ENCODE peak calls at places on chromosome 22, in eight cellular contexts. One of them, this sample, is unnamed.

GRCh38 chr22:40204331-40205116 is 26.8 kb downstream of the TNRC6B start:
- DNase-seq in H9: no peak
- DNase-seq in stomach: no peak
- DNase-seq in breast epithelium: no peak
- DNase-seq in PC-3: no peak
- DNase-seq in tibial artery: no peak
- DNase-seq in Peyer's patch: no peak
- DNase-seq in CD8-positive, alpha-beta T cell: no peak
- DNase-seq in this sample: no peak

GRCh38 chr22:25892678-25893077 is 150.7 kb downstream of the MYO18B start:
- DNase-seq in H9: no peak
- DNase-seq in stomach: no peak
- DNase-seq in breast epithelium: no peak
- DNase-seq in PC-3: no peak
- DNase-seq in tibial artery: no peak
- DNase-seq in Peyer's patch: no peak
- DNase-seq in CD8-positive, alpha-beta T cell: no peak
- DNase-seq in this sample: no peak

GRCh38 chr22:17954860-17955587 is 69.3 kb downstream of the MICAL3 start:
- DNase-seq in H9: no peak
- DNase-seq in stomach: no peak
- DNase-seq in breast epithelium: no peak
- DNase-seq in PC-3: no peak
- DNase-seq in tibial artery: peak; percentile 37
- DNase-seq in Peyer's patch: no peak
- DNase-seq in CD8-positive, alpha-beta T cell: no peak
- DNase-seq in this sample: no peak

GRCh38 chr22:25361899-25362214 is 142.4 kb downstream of the CRYBB2 start:
- DNase-seq in H9: no peak
- DNase-seq in stomach: no peak
- DNase-seq in breast epithelium: no peak
- DNase-seq in PC-3: no peak
- DNase-seq in tibial artery: no peak
- DNase-seq in Peyer's patch: no peak
- DNase-seq in CD8-positive, alpha-beta T cell: no peak
- DNase-seq in this sample: no peak

GRCh38 chr22:37412445-37413250 is 14.6 kb downstream of the ELFN2 start:
- DNase-seq in H9: no peak
- DNase-seq in stomach: no peak
- DNase-seq in breast epithelium: no peak
- DNase-seq in PC-3: peak; percentile 75
- DNase-seq in tibial artery: no peak
- DNase-seq in Peyer's patch: no peak
- DNase-seq in CD8-positive, alpha-beta T cell: no peak
- DNase-seq in this sample: no peak

GRCh38 chr22:32967285-32968101 is 90.7 kb downstream of the SYN3 start:
- DNase-seq in H9: no peak
- DNase-seq in stomach: no peak
- DNase-seq in breast epithelium: no peak
- DNase-seq in PC-3: no peak
- DNase-seq in tibial artery: no peak
- DNase-seq in Peyer's patch: no peak
- DNase-seq in CD8-positive, alpha-beta T cell: no peak
- DNase-seq in this sample: no peak

GRCh38 chr22:29216873-29217666 is 11.4 kb downstream of the EMID1 start:
- DNase-seq in H9: peak; percentile 21
- DNase-seq in stomach: no peak
- DNase-seq in breast epithelium: peak; percentile 44
- DNase-seq in PC-3: no peak
- DNase-seq in tibial artery: no peak
- DNase-seq in Peyer's patch: no peak
- DNase-seq in CD8-positive, alpha-beta T cell: no peak
- DNase-seq in this sample: no peak

GRCh38 chr22:46326066-46326680 is 9.3 kb upstream of the TRMU start:
- DNase-seq in H9: no peak
- DNase-seq in stomach: no peak
- DNase-seq in breast epithelium: no peak
- DNase-seq in PC-3: no peak
- DNase-seq in tibial artery: no peak
- DNase-seq in Peyer's patch: no peak
- DNase-seq in CD8-positive, alpha-beta T cell: no peak
- DNase-seq in this sample: no peak

GRCh38 chr22:33577862-33578411 is 342.3 kb downstream of the LARGE1 start:
- DNase-seq in H9: no peak
- DNase-seq in stomach: no peak
- DNase-seq in breast epithelium: no peak
- DNase-seq in PC-3: no peak
- DNase-seq in tibial artery: no peak
- DNase-seq in Peyer's patch: no peak
- DNase-seq in CD8-positive, alpha-beta T cell: no peak
- DNase-seq in this sample: no peak

GRCh38 chr22:27461470-27461869 is 340.1 kb downstream of the MN1 start:
- DNase-seq in H9: peak; percentile 85
- DNase-seq in stomach: no peak
- DNase-seq in breast epithelium: no peak
- DNase-seq in PC-3: peak; percentile 70
- DNase-seq in tibial artery: no peak
- DNase-seq in Peyer's patch: no peak
- DNase-seq in CD8-positive, alpha-beta T cell: no peak
- DNase-seq in this sample: no peak

GRCh38 chr22:50547231-50547851 is 1.6 kb downstream of the KLHDC7B start:
- DNase-seq in H9: no peak
- DNase-seq in stomach: no peak
- DNase-seq in breast epithelium: no peak
- DNase-seq in PC-3: no peak
- DNase-seq in tibial artery: no peak
- DNase-seq in Peyer's patch: no peak
- DNase-seq in CD8-positive, alpha-beta T cell: no peak
- DNase-seq in this sample: no peak

GRCh38 chr22:41435560-41435959 is 11.0 kb downstream of the TOB2 start:
- DNase-seq in H9: no peak
- DNase-seq in stomach: no peak
- DNase-seq in breast epithelium: no peak
- DNase-seq in PC-3: no peak
- DNase-seq in tibial artery: no peak
- DNase-seq in Peyer's patch: no peak
- DNase-seq in CD8-positive, alpha-beta T cell: no peak
- DNase-seq in this sample: no peak

GRCh38 chr22:31951201-31952093 is 7.1 kb downstream of the YWHAH start:
- DNase-seq in H9: no peak
- DNase-seq in stomach: no peak
- DNase-seq in breast epithelium: no peak
- DNase-seq in PC-3: peak; percentile 25
- DNase-seq in tibial artery: no peak
- DNase-seq in Peyer's patch: no peak
- DNase-seq in CD8-positive, alpha-beta T cell: no peak
- DNase-seq in this sample: no peak

GRCh38 chr22:21865041-21865440 is 2.4 kb downstream of the MAPK1 start:
- DNase-seq in H9: no peak
- DNase-seq in stomach: peak; percentile 35
- DNase-seq in breast epithelium: no peak
- DNase-seq in PC-3: peak; percentile 70
- DNase-seq in tibial artery: no peak
- DNase-seq in Peyer's patch: no peak
- DNase-seq in CD8-positive, alpha-beta T cell: no peak
- DNase-seq in this sample: peak; percentile 32

GRCh38 chr22:23037429-23038333 is 32.6 kb upstream of the GNAZ start:
- DNase-seq in H9: no peak
- DNase-seq in stomach: no peak
- DNase-seq in breast epithelium: no peak
- DNase-seq in PC-3: no peak
- DNase-seq in tibial artery: no peak
- DNase-seq in Peyer's patch: no peak
- DNase-seq in CD8-positive, alpha-beta T cell: no peak
- DNase-seq in this sample: no peak

GRCh38 chr22:23033116-23033905 is 37.0 kb upstream of the GNAZ start:
- DNase-seq in H9: no peak
- DNase-seq in stomach: no peak
- DNase-seq in breast epithelium: peak; percentile 45
- DNase-seq in PC-3: no peak
- DNase-seq in tibial artery: no peak
- DNase-seq in Peyer's patch: no peak
- DNase-seq in CD8-positive, alpha-beta T cell: no peak
- DNase-seq in this sample: no peak

GRCh38 chr22:23034621-23035556 is 35.4 kb upstream of the GNAZ start:
- DNase-seq in H9: no peak
- DNase-seq in stomach: no peak
- DNase-seq in breast epithelium: no peak
- DNase-seq in PC-3: no peak
- DNase-seq in tibial artery: no peak
- DNase-seq in Peyer's patch: no peak
- DNase-seq in CD8-positive, alpha-beta T cell: no peak
- DNase-seq in this sample: no peak

GRCh38 chr22:23036684-23037428 is 33.5 kb upstream of the GNAZ start:
- DNase-seq in H9: no peak
- DNase-seq in stomach: no peak
- DNase-seq in breast epithelium: no peak
- DNase-seq in PC-3: peak; percentile 74
- DNase-seq in tibial artery: no peak
- DNase-seq in Peyer's patch: no peak
- DNase-seq in CD8-positive, alpha-beta T cell: no peak
- DNase-seq in this sample: no peak

DNA sequence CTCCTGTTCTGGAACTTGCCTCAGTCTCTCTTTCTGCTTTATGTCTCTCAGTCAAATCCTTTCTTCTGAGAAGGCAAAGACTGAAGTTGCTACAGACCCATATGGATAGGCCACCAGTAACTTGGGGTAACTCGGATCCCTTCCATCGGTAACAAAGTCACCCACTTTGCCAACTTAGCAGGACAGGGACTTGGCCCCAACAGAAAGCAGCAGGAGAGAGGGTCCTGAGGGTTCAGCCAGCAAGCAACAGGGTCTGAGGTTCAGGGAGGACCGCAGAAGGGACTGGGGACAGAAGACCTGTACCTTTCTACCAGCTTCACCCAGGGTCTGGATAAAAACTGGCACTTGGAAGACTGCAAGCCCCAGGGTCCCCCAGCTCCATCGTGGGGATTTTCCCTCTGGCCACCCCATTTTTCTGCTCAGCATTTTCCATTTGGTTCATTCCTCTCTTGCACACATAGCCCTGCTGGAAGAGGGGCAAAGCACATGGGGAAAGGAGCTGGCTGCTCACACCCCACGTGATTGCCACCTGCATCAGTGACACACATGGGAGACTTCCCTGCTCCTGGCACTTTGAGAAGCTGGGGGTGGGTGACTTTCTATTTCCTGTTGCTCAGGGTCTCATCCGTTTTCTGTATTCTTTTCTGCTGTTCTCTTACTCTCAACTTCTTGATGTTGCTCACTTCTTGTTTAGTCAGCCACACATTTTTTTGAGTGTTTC is 34.6 kb upstream of the GNAZ start:
- DNase-seq in H9: no peak
- DNase-seq in stomach: no peak
- DNase-seq in breast epithelium: no peak
- DNase-seq in PC-3: no peak
- DNase-seq in tibial artery: no peak
- DNase-seq in Peyer's patch: peak; percentile 77
- DNase-seq in CD8-positive, alpha-beta T cell: no peak
- DNase-seq in this sample: no peak
- H3K4me1 ChIP-seq in H9: no peaks in the 10 kb centered on the region
- H3K4me1 ChIP-seq in stomach: no peaks in the 10 kb centered on the region
- H3K4me1 ChIP-seq in breast epithelium: no peaks in the 10 kb centered on the region
- H3K4me1 ChIP-seq in PC-3: peaks cover 11% of the 10 kb centered on the region
- H3K4me1 ChIP-seq in tibial artery: no peaks in the 10 kb centered on the region
- H3K4me1 ChIP-seq in Peyer's patch: no peaks in the 10 kb centered on the region
- H3K4me1 ChIP-seq in CD8-positive, alpha-beta T cell: no peaks in the 10 kb centered on the region
- H3K4me1 ChIP-seq in this sample: no peaks in the 10 kb centered on the region

GRCh38 chr22:36350751-36351594 is 36.8 kb downstream of the MYH9 start:
- DNase-seq in H9: no peak
- DNase-seq in stomach: no peak
- DNase-seq in breast epithelium: peak; percentile 79
- DNase-seq in PC-3: peak; percentile 48
- DNase-seq in tibial artery: peak; percentile 88
- DNase-seq in Peyer's patch: no peak
- DNase-seq in CD8-positive, alpha-beta T cell: no peak
- DNase-seq in this sample: peak; percentile 23
- TF ChIP-seq CTCF in H9: peak; percentile 24
- TF ChIP-seq CTCF in stomach: no peak
- TF ChIP-seq CTCF in breast epithelium: no peak
- TF ChIP-seq CTCF in PC-3: peak; percentile 18
- TF ChIP-seq CTCF in tibial artery: peak; percentile 11
- TF ChIP-seq CTCF in Peyer's patch: no peak
- TF ChIP-seq CTCF in CD8-positive, alpha-beta T cell: no peak
- TF ChIP-seq CTCF in this sample: no peak

GRCh38 chr22:30413745-30414524 is 11.6 kb upstream of the MTFP1 start:
- DNase-seq in H9: no peak
- DNase-seq in stomach: no peak
- DNase-seq in breast epithelium: no peak
- DNase-seq in PC-3: no peak
- DNase-seq in tibial artery: no peak
- DNase-seq in Peyer's patch: no peak
- DNase-seq in CD8-positive, alpha-beta T cell: no peak
- DNase-seq in this sample: no peak

GRCh38 chr22:30420401-30421178 is 5.0 kb upstream of the MTFP1 start:
- DNase-seq in H9: no peak
- DNase-seq in stomach: no peak
- DNase-seq in breast epithelium: no peak
- DNase-seq in PC-3: peak; percentile 59
- DNase-seq in tibial artery: no peak
- DNase-seq in Peyer's patch: no peak
- DNase-seq in CD8-positive, alpha-beta T cell: no peak
- DNase-seq in this sample: no peak

GRCh38 chr22:30414525-30415047 is 11.0 kb upstream of the MTFP1 start:
- DNase-seq in H9: no peak
- DNase-seq in stomach: no peak
- DNase-seq in breast epithelium: no peak
- DNase-seq in PC-3: no peak
- DNase-seq in tibial artery: no peak
- DNase-seq in Peyer's patch: no peak
- DNase-seq in CD8-positive, alpha-beta T cell: no peak
- DNase-seq in this sample: no peak

GRCh38 chr22:30416403-30416802 is 9.2 kb upstream of the MTFP1 start:
- DNase-seq in H9: no peak
- DNase-seq in stomach: no peak
- DNase-seq in breast epithelium: no peak
- DNase-seq in PC-3: no peak
- DNase-seq in tibial artery: no peak
- DNase-seq in Peyer's patch: no peak
- DNase-seq in CD8-positive, alpha-beta T cell: no peak
- DNase-seq in this sample: peak; percentile 48

DNA sequence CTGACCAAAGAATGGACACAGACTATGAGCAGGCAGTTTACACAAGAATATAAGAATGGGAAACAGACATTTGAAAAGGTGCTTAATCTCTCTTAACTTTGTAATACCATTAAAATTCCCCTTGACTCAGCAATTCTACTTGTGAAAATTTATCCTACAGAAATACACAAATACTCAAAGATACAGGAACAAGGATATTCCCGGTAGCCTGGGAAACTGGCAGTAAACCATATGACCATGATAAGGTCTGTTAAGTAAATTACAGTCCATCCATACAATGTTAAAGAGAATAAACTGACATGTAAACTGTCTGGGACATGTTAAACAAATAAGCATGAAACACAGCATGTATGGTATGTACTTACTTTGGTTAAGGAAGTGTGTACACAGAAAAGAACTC is 8.7 kb upstream of the MTFP1 start:
- DNase-seq in H9: no peak
- DNase-seq in stomach: no peak
- DNase-seq in breast epithelium: no peak
- DNase-seq in PC-3: no peak
- DNase-seq in tibial artery: no peak
- DNase-seq in Peyer's patch: no peak
- DNase-seq in CD8-positive, alpha-beta T cell: no peak
- DNase-seq in this sample: no peak
- H3K4me1 ChIP-seq in H9: peaks cover 3% of the 10 kb centered on the region
- H3K4me1 ChIP-seq in stomach: peaks cover 44% of the 10 kb centered on the region
- H3K4me1 ChIP-seq in breast epithelium: peaks cover 3% of the 10 kb centered on the region
- H3K4me1 ChIP-seq in PC-3: peaks cover 19% of the 10 kb centered on the region
- H3K4me1 ChIP-seq in tibial artery: peaks cover 5% of the 10 kb centered on the region
- H3K4me1 ChIP-seq in Peyer's patch: peaks cover 3% of the 10 kb centered on the region
- H3K4me1 ChIP-seq in CD8-positive, alpha-beta T cell: peaks cover 35% of the 10 kb centered on the region
- H3K4me1 ChIP-seq in this sample: peaks cover 5% of the 10 kb centered on the region

GRCh38 chr22:39147335-39148023 is 5.0 kb downstream of the CBX7 start:
- DNase-seq in H9: no peak
- DNase-seq in stomach: no peak
- DNase-seq in breast epithelium: no peak
- DNase-seq in PC-3: no peak
- DNase-seq in tibial artery: no peak
- DNase-seq in Peyer's patch: no peak
- DNase-seq in CD8-positive, alpha-beta T cell: no peak
- DNase-seq in this sample: no peak
- TF ChIP-seq CTCF in H9: no peak
- TF ChIP-seq CTCF in stomach: no peak
- TF ChIP-seq CTCF in breast epithelium: no peak
- TF ChIP-seq CTCF in PC-3: no peak
- TF ChIP-seq CTCF in tibial artery: no peak
- TF ChIP-seq CTCF in Peyer's patch: no peak
- TF ChIP-seq CTCF in CD8-positive, alpha-beta T cell: no peak
- TF ChIP-seq CTCF in this sample: no peak

This sample was measured in colonic mucosa.